ENCODE peak calls at places on chromosomes 7 and 10, in six cellular contexts. One of them, this sample, is unnamed.

GRCh38 chr7:28290496-28290895 is 109.9 kb upstream of the JAZF1 start:
- DNase-seq in fibroblast of mammary gland: no peak
- DNase-seq in AG09309: no peak
- DNase-seq in osteocyte: no peak
- DNase-seq in CD8-positive, alpha-beta T cell: no peak
- DNase-seq in neural crest cell: no peak
- DNase-seq in this sample: no peak

GRCh38 chr10:119680050-119680449 is 28.9 kb downstream of the BAG3 start:
- DNase-seq in neural crest cell: no peak
- DNase-seq in CD8-positive, alpha-beta T cell: no peak
- DNase-seq in AG09309: peak; percentile 53
- DNase-seq in osteocyte: no peak
- DNase-seq in fibroblast of mammary gland: peak; percentile 81
- DNase-seq in this sample: no peak

GRCh38 chr10:114266521-114266920 is 27.5 kb downstream of the VWA2 start:
- DNase-seq in fibroblast of mammary gland: peak; percentile 52
- DNase-seq in osteocyte: no peak
- DNase-seq in CD8-positive, alpha-beta T cell: no peak
- DNase-seq in neural crest cell: no peak
- DNase-seq in AG09309: no peak
- DNase-seq in this sample: no peak

GRCh38 chr10:42753507-42754154 is 29.0 kb upstream of the BMS1 start:
- DNase-seq in neural crest cell: no peak
- DNase-seq in fibroblast of mammary gland: no peak
- DNase-seq in AG09309: no peak
- DNase-seq in CD8-positive, alpha-beta T cell: no peak
- DNase-seq in osteocyte: no peak
- DNase-seq in this sample: no peak

GRCh38 chr7:16926283-16926682 is 44.5 kb upstream of the AGR3 start:
- DNase-seq in CD8-positive, alpha-beta T cell: no peak
- DNase-seq in osteocyte: no peak
- DNase-seq in AG09309: peak; percentile 47
- DNase-seq in fibroblast of mammary gland: peak; percentile 69
- DNase-seq in neural crest cell: no peak
- DNase-seq in this sample: no peak

GRCh38 chr7:129804301-129805085 is 148.3 kb downstream of the UBE2H start:
- DNase-seq in neural crest cell: no peak
- DNase-seq in osteocyte: no peak
- DNase-seq in AG09309: no peak
- DNase-seq in fibroblast of mammary gland: no peak
- DNase-seq in CD8-positive, alpha-beta T cell: no peak
- DNase-seq in this sample: no peak

GRCh38 chr10:27893320-27894014 is 105.4 kb downstream of the ODAD2 start:
- DNase-seq in AG09309: peak; percentile 14
- DNase-seq in fibroblast of mammary gland: peak; percentile 47
- DNase-seq in CD8-positive, alpha-beta T cell: no peak
- DNase-seq in osteocyte: no peak
- DNase-seq in neural crest cell: no peak
- DNase-seq in this sample: no peak

GRCh38 chr10:97921581-97922377 is 72.1 kb downstream of the GOLGA7B start:
- DNase-seq in CD8-positive, alpha-beta T cell: no peak
- DNase-seq in osteocyte: no peak
- DNase-seq in neural crest cell: no peak
- DNase-seq in AG09309: no peak
- DNase-seq in fibroblast of mammary gland: peak; percentile 38
- DNase-seq in this sample: no peak

GRCh38 chr10:49083256-49083655 is 32.1 kb downstream of the VSTM4 start:
- DNase-seq in fibroblast of mammary gland: peak; percentile 32
- DNase-seq in neural crest cell: no peak
- DNase-seq in CD8-positive, alpha-beta T cell: no peak
- DNase-seq in AG09309: no peak
- DNase-seq in osteocyte: no peak
- DNase-seq in this sample: no peak

GRCh38 chr7:152752513-152752912 is 7.0 kb upstream of the ACTR3B start:
- DNase-seq in fibroblast of mammary gland: no peak
- DNase-seq in CD8-positive, alpha-beta T cell: no peak
- DNase-seq in osteocyte: no peak
- DNase-seq in neural crest cell: no peak
- DNase-seq in AG09309: no peak
- DNase-seq in this sample: no peak

GRCh38 chr7:16970732-16971495 is 89.1 kb upstream of the AGR3 start:
- DNase-seq in osteocyte: no peak
- DNase-seq in neural crest cell: no peak
- DNase-seq in fibroblast of mammary gland: no peak
- DNase-seq in CD8-positive, alpha-beta T cell: no peak
- DNase-seq in AG09309: no peak
- DNase-seq in this sample: no peak

GRCh38 chr7:40572810-40573470 is 438.1 kb downstream of the SUGCT start:
- DNase-seq in neural crest cell: no peak
- DNase-seq in CD8-positive, alpha-beta T cell: no peak
- DNase-seq in osteocyte: no peak
- DNase-seq in AG09309: no peak
- DNase-seq in fibroblast of mammary gland: peak; percentile 87
- DNase-seq in this sample: no peak
- TF ChIP-seq CTCF in neural crest cell: no peak
- TF ChIP-seq CTCF in CD8-positive, alpha-beta T cell: no peak
- TF ChIP-seq CTCF in osteocyte: no peak
- TF ChIP-seq CTCF in AG09309: no peak
- TF ChIP-seq CTCF in fibroblast of mammary gland: no peak
- TF ChIP-seq CTCF in this sample: no peak

DNA sequence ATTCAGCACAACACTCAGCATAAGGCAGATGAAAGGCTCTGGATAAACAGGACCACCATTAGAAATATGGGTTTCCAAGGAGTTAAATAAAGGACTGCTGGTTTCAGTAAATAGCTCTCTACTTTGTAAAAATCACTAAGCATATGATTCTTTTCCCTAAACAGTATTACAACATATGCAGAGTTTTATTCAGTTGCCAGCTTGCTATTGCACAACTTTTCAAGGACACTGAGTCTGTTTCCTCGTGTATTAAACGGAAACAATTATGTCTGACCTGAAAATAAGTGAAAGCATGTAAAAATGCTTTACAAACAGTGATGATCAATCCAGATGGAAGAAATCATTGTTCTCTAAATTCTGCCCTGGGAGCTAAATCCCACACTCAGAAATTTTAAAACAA is 23.7 kb upstream of the FZD1 start:
- DNase-seq in osteocyte: no peak
- DNase-seq in fibroblast of mammary gland: peak; percentile 92
- DNase-seq in CD8-positive, alpha-beta T cell: no peak
- DNase-seq in AG09309: no peak
- DNase-seq in neural crest cell: no peak
- DNase-seq in this sample: no peak
- TF ChIP-seq CTCF in osteocyte: no peak
- TF ChIP-seq CTCF in fibroblast of mammary gland: no peak
- TF ChIP-seq CTCF in CD8-positive, alpha-beta T cell: no peak
- TF ChIP-seq CTCF in AG09309: no peak
- TF ChIP-seq CTCF in neural crest cell: no peak
- TF ChIP-seq CTCF in this sample: no peak

GRCh38 chr7:115297651-115298050 is 375.8 kb downstream of the MDFIC start:
- DNase-seq in AG09309: no peak
- DNase-seq in CD8-positive, alpha-beta T cell: no peak
- DNase-seq in osteocyte: no peak
- DNase-seq in fibroblast of mammary gland: peak; percentile 65
- DNase-seq in neural crest cell: no peak
- DNase-seq in this sample: no peak
- TF ChIP-seq CTCF in AG09309: no peak
- TF ChIP-seq CTCF in CD8-positive, alpha-beta T cell: no peak
- TF ChIP-seq CTCF in osteocyte: no peak
- TF ChIP-seq CTCF in fibroblast of mammary gland: no peak
- TF ChIP-seq CTCF in neural crest cell: no peak
- TF ChIP-seq CTCF in this sample: no peak

GRCh38 chr10:60206735-60207134 is 182.9 kb downstream of the ANK3 start:
- DNase-seq in CD8-positive, alpha-beta T cell: no peak
- DNase-seq in neural crest cell: no peak
- DNase-seq in osteocyte: no peak
- DNase-seq in fibroblast of mammary gland: peak; percentile 68
- DNase-seq in AG09309: no peak
- DNase-seq in this sample: no peak

GRCh38 chr10:60207894-60208293 is 181.8 kb downstream of the ANK3 start:
- DNase-seq in neural crest cell: no peak
- DNase-seq in fibroblast of mammary gland: no peak
- DNase-seq in CD8-positive, alpha-beta T cell: no peak
- DNase-seq in osteocyte: no peak
- DNase-seq in AG09309: no peak
- DNase-seq in this sample: no peak

GRCh38 chr10:60209874-60210584 is 179.6 kb downstream of the ANK3 start:
- DNase-seq in osteocyte: no peak
- DNase-seq in neural crest cell: no peak
- DNase-seq in AG09309: no peak
- DNase-seq in CD8-positive, alpha-beta T cell: no peak
- DNase-seq in fibroblast of mammary gland: peak; percentile 2
- DNase-seq in this sample: no peak

GRCh38 chr10:60205741-60206140 is 183.9 kb downstream of the ANK3 start:
- DNase-seq in osteocyte: no peak
- DNase-seq in AG09309: no peak
- DNase-seq in CD8-positive, alpha-beta T cell: no peak
- DNase-seq in fibroblast of mammary gland: no peak
- DNase-seq in neural crest cell: no peak
- DNase-seq in this sample: no peak

DNA sequence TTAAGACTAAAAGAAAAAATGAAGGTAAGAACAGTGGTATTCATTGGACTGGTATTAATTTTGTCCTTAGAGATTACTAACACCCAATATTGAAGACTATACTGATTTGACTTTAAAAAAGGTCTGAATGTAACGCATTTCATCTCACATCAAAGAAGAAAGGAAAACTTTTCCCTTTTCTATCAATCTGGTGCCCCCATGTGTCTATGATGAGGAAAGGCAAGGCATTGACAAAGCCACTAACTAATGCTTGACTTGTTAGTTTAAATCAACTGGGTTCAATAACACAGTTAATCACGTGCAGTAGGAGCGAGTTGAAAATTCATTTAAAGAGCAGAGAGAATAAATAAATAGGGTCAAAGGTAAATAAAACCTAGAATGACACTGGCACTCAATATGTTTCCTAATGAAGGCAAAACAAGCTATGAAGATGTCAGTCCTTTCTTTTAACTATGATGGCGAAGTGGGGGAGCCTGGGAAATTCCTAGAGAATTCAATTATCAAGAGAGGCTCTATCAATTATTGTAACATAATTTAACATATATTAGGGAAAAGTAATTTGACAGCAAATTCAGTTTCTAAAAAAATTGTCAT is 180.9 kb downstream of the ANK3 start:
- DNase-seq in AG09309: no peak
- DNase-seq in CD8-positive, alpha-beta T cell: no peak
- DNase-seq in osteocyte: no peak
- DNase-seq in fibroblast of mammary gland: peak; percentile 65
- DNase-seq in neural crest cell: no peak
- DNase-seq in this sample: no peak
- TF ChIP-seq CTCF in AG09309: peak; percentile 72
- TF ChIP-seq CTCF in CD8-positive, alpha-beta T cell: no peak
- TF ChIP-seq CTCF in osteocyte: peak; percentile 86
- TF ChIP-seq CTCF in fibroblast of mammary gland: peak; percentile 92
- TF ChIP-seq CTCF in neural crest cell: peak; percentile 83
- TF ChIP-seq CTCF in this sample: peak; percentile 73

GRCh38 chr7:151175793-151176311 is 8.4 kb upstream of the GBX1 start:
- DNase-seq in AG09309: no peak
- DNase-seq in fibroblast of mammary gland: no peak
- DNase-seq in neural crest cell: no peak
- DNase-seq in CD8-positive, alpha-beta T cell: no peak
- DNase-seq in osteocyte: peak; percentile 77
- DNase-seq in this sample: no peak
- TF ChIP-seq CTCF in AG09309: no peak
- TF ChIP-seq CTCF in fibroblast of mammary gland: no peak
- TF ChIP-seq CTCF in neural crest cell: no peak
- TF ChIP-seq CTCF in CD8-positive, alpha-beta T cell: no peak
- TF ChIP-seq CTCF in osteocyte: no peak
- TF ChIP-seq CTCF in this sample: no peak

GRCh38 chr7:48140001-48140681 is 31.1 kb upstream of the ABCA13 start:
- DNase-seq in fibroblast of mammary gland: peak; percentile 13
- DNase-seq in AG09309: peak; percentile 20
- DNase-seq in osteocyte: no peak
- DNase-seq in neural crest cell: no peak
- DNase-seq in CD8-positive, alpha-beta T cell: no peak
- DNase-seq in this sample: no peak

GRCh38 chr7:48141551-48141950 is 29.7 kb upstream of the ABCA13 start:
- DNase-seq in CD8-positive, alpha-beta T cell: no peak
- DNase-seq in neural crest cell: no peak
- DNase-seq in AG09309: no peak
- DNase-seq in fibroblast of mammary gland: no peak
- DNase-seq in osteocyte: no peak
- DNase-seq in this sample: no peak

GRCh38 chr7:48144291-48144768 is 26.9 kb upstream of the ABCA13 start:
- DNase-seq in fibroblast of mammary gland: no peak
- DNase-seq in CD8-positive, alpha-beta T cell: no peak
- DNase-seq in osteocyte: no peak
- DNase-seq in AG09309: no peak
- DNase-seq in neural crest cell: no peak
- DNase-seq in this sample: no peak

GRCh38 chr7:48139461-48139860 is 31.8 kb upstream of the ABCA13 start:
- DNase-seq in fibroblast of mammary gland: peak; percentile 15
- DNase-seq in AG09309: no peak
- DNase-seq in CD8-positive, alpha-beta T cell: no peak
- DNase-seq in osteocyte: no peak
- DNase-seq in neural crest cell: no peak
- DNase-seq in this sample: no peak
- TF ChIP-seq CTCF in fibroblast of mammary gland: peak; percentile 29
- TF ChIP-seq CTCF in AG09309: peak; percentile 61
- TF ChIP-seq CTCF in CD8-positive, alpha-beta T cell: no peak
- TF ChIP-seq CTCF in osteocyte: peak; percentile 57
- TF ChIP-seq CTCF in neural crest cell: peak; percentile 41
- TF ChIP-seq CTCF in this sample: no peak

DNA sequence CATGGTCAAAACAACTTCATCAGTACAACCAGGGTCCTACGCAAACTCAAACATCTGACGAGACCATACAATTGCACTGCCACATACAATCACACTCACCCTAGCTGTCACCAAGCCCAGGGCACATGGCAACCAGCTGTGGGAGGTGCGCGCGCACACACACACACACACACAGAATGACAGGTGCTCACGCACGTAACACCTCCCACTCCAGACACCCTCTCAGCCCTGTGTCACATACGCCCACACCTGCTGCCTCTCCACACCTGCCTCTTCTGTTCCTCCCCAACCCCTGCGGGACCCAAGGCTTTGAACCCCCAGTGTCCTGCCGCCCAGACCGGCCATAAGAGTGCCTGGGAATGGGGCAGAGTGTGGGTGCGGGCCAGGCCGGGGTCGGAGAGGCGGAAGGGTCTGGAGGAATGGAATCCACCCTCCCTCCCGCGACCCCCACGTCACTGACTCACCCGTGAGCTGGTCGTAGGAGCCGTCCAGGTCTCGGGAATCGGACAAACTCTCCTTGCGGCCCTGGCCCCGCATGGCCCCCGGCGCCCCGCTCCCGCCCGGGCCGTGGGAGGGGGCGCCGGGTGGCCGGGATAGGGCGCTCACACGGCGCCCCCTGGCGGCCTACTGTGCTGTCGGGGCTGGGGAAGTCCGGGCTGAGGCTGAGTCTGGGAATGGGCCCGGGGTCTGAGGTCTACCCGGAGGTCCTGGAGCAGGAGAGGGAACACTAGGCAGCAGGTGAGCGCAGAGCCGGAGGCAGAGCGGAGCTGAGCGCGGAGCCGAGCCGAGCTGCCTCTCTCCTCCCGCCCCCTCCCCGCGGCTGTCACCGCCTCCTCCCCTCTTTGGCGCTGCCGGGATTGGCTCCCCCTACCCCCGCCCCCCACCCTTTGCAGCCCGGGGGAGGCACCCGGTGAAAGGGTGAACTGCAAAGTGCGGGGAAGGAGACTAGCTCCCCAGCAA is at the start of gene KCNIP2:
- DNase-seq in AG09309: no peak
- DNase-seq in neural crest cell: peak; percentile 41
- DNase-seq in fibroblast of mammary gland: no peak
- DNase-seq in osteocyte: no peak
- DNase-seq in CD8-positive, alpha-beta T cell: no peak
- DNase-seq in this sample: peak; percentile 91
- TF ChIP-seq CTCF in AG09309: peak; percentile 36
- TF ChIP-seq CTCF in neural crest cell: peak; percentile 71
- TF ChIP-seq CTCF in fibroblast of mammary gland: peak; percentile 27
- TF ChIP-seq CTCF in osteocyte: peak; percentile 60
- TF ChIP-seq CTCF in CD8-positive, alpha-beta T cell: peak; percentile 72
- TF ChIP-seq CTCF in this sample: peak; percentile 72

GRCh38 chr7:128774029-128774689 is 1.4 kb downstream of the OPN1SW start:
- DNase-seq in osteocyte: no peak
- DNase-seq in CD8-positive, alpha-beta T cell: no peak
- DNase-seq in fibroblast of mammary gland: no peak
- DNase-seq in neural crest cell: no peak
- DNase-seq in AG09309: no peak
- DNase-seq in this sample: no peak
- TF ChIP-seq CTCF in osteocyte: no peak
- TF ChIP-seq CTCF in CD8-positive, alpha-beta T cell: no peak
- TF ChIP-seq CTCF in fibroblast of mammary gland: no peak
- TF ChIP-seq CTCF in neural crest cell: no peak
- TF ChIP-seq CTCF in AG09309: no peak
- TF ChIP-seq CTCF in this sample: no peak

This sample was measured in GM13977.